ENCODE peak calls at places on chromosomes 7 and 10, in five cellular contexts. One of them, this sample, is unnamed.

GRCh38 chr10:97911217-97911616 is 61.6 kb downstream of the GOLGA7B start:
- DNase-seq in transverse colon: no peak
- DNase-seq in ascending aorta: no peak
- DNase-seq in pancreas: no peak
- DNase-seq in right atrium auricular region: no peak
- DNase-seq in this sample: no peak

GRCh38 chr10:99682752-99683151 is 23.4 kb downstream of the ENTPD7 start:
- DNase-seq in transverse colon: no peak
- DNase-seq in ascending aorta: no peak
- DNase-seq in pancreas: no peak
- DNase-seq in right atrium auricular region: no peak
- DNase-seq in this sample: no peak

GRCh38 chr10:13795653-13796555 is 209.1 kb downstream of the PRPF18 start:
- DNase-seq in transverse colon: no peak
- DNase-seq in ascending aorta: no peak
- DNase-seq in pancreas: no peak
- DNase-seq in right atrium auricular region: no peak
- DNase-seq in this sample: no peak

GRCh38 chr7:80224416-80224815 is 89.8 kb downstream of the GNAI1 start:
- DNase-seq in transverse colon: no peak
- DNase-seq in ascending aorta: no peak
- DNase-seq in pancreas: no peak
- DNase-seq in right atrium auricular region: no peak
- DNase-seq in this sample: no peak

GRCh38 chr7:30789334-30789711 is 18.1 kb downstream of the MINDY4 start:
- DNase-seq in transverse colon: no peak
- DNase-seq in ascending aorta: peak; percentile 54
- DNase-seq in pancreas: no peak
- DNase-seq in right atrium auricular region: peak; percentile 77
- DNase-seq in this sample: no peak

GRCh38 chr10:82558208-82558607 is 683.2 kb downstream of the NRG3 start:
- DNase-seq in transverse colon: no peak
- DNase-seq in ascending aorta: no peak
- DNase-seq in pancreas: no peak
- DNase-seq in right atrium auricular region: no peak
- DNase-seq in this sample: no peak

GRCh38 chr7:28157311-28157710 is 23.3 kb downstream of the JAZF1 start:
- DNase-seq in transverse colon: no peak
- DNase-seq in ascending aorta: no peak
- DNase-seq in pancreas: no peak
- DNase-seq in right atrium auricular region: no peak
- DNase-seq in this sample: no peak

GRCh38 chr10:110775022-110775379 is 96.7 kb upstream of the PDCD4 start:
- DNase-seq in transverse colon: no peak
- DNase-seq in ascending aorta: no peak
- DNase-seq in pancreas: no peak
- DNase-seq in right atrium auricular region: no peak
- DNase-seq in this sample: no peak

GRCh38 chr10:104246981-104247380 is 7.7 kb upstream of the GSTO1 start:
- DNase-seq in transverse colon: no peak
- DNase-seq in ascending aorta: no peak
- DNase-seq in pancreas: no peak
- DNase-seq in right atrium auricular region: no peak
- DNase-seq in this sample: no peak

GRCh38 chr10:7306147-7306546 is 104.7 kb downstream of the SFMBT2 start:
- DNase-seq in transverse colon: no peak
- DNase-seq in ascending aorta: no peak
- DNase-seq in pancreas: no peak
- DNase-seq in right atrium auricular region: no peak
- DNase-seq in this sample: no peak

GRCh38 chr7:98210513-98211220 is 572 bp upstream of the BHLHA15 start:
- DNase-seq in transverse colon: peak; percentile 24
- DNase-seq in ascending aorta: no peak
- DNase-seq in pancreas: peak; percentile 62
- DNase-seq in right atrium auricular region: no peak
- DNase-seq in this sample: no peak

GRCh38 chr10:74923556-74923955 is 97.2 kb downstream of the KAT6B start:
- DNase-seq in transverse colon: no peak
- DNase-seq in ascending aorta: no peak
- DNase-seq in pancreas: no peak
- DNase-seq in right atrium auricular region: no peak
- DNase-seq in this sample: no peak

DNA sequence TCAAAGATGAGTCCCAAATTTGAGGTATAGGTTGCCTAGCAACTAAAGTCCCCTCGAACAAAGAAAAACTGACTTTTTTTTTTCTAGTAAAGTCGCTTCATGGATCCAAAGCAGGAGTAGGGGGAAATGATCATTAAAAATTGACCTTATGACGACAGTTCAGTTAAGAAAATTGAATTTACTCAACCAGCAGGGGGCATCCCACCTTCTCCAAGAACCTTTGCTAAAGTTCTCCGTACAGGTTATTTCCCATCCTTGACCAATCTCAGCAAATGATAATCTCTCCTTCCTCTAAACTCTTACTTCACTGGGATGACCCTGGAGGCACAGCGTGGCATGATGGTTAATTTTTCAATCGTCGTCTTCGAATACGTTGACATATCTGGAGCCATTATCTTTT is 228.3 kb downstream of the CALN1 start:
- DNase-seq in transverse colon: no peak
- DNase-seq in ascending aorta: no peak
- DNase-seq in pancreas: no peak
- DNase-seq in right atrium auricular region: no peak
- DNase-seq in this sample: no peak
- TF ChIP-seq CTCF in transverse colon: no peak
- TF ChIP-seq CTCF in ascending aorta: no peak
- TF ChIP-seq CTCF in pancreas: no peak
- TF ChIP-seq CTCF in right atrium auricular region: no peak
- TF ChIP-seq CTCF in this sample: peak; percentile 21

DNA sequence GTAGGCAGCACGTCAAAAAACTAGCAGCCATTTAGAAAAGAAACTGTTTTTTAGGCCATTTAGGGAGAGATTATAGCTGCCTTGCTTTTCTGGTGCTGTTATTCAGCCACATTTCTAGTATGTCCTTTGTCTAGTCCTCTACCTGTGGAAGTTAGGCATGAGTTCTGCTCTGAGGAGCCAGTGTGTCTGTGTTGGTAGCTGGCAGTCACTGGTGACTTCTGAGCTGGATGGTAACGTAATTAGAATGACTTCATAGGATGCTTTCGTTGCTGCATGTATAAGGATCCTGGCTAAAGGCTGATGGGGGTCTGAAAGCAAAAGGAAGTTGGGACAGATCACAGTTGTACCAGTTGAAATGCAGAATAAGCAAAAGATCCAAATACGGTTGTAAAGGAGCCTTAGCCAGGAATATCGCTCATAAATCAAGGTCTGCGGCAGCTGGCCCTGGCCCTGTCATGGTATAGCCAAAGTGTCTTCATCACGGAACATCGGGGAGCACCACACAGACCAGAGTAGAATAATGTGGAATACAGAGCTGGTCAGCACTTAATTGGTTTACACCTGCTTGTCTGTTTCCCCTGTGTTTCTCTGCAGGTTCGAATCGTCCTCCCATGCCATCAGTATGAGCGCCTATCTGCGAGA is 226.7 kb downstream of the EXOC4 start:
- DNase-seq in transverse colon: no peak
- DNase-seq in ascending aorta: no peak
- DNase-seq in pancreas: no peak
- DNase-seq in right atrium auricular region: no peak
- DNase-seq in this sample: no peak
- H3K4me3 ChIP-seq in transverse colon: no peak overlapping the region
- H3K4me3 ChIP-seq in ascending aorta: no peak overlapping the region
- H3K4me3 ChIP-seq in pancreas: no peak overlapping the region
- H3K4me3 ChIP-seq in right atrium auricular region: no peak overlapping the region
- H3K4me3 ChIP-seq in this sample: no peak overlapping the region

DNA sequence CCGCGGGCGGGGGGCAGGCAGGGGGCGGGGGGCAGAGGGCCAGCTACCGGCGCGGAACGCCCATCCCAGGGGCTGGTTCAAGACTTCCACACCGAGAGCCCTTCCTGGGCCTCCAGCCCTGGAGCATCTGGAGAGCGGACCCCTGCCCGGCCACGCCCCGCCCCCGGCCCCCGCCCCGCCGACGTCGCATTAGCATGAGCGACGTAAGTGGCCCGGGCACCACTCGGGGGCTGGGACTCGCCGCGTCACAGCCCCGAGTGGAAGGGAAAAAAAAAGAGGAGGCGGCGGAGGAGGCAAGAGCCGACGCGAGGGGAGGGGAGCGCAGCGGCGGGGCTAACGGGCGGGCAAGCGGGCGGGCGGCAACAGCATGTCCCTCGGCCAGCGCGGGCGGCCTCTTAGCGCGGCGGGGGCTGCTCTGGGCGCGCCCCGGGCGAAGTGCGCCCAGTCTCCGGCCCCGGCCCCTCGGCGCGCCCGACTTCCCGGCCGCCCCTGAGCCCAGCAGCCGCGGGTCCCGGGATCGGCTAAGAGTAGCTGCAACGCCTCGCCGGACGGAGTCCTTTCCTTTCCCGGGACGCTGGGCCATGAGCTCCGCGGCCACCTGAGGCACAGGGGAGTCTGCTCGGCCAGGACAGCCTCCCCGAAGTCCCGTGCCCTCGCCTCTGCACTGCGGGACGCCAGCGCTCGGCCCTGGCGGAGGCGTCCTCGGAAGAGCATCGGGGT is at the start of gene SLC18A3:
- DNase-seq in transverse colon: no peak
- DNase-seq in ascending aorta: no peak
- DNase-seq in pancreas: no peak
- DNase-seq in right atrium auricular region: no peak
- DNase-seq in this sample: no peak
- H3K27me3 ChIP-seq in transverse colon: peaks cover 88% of the 10 kb centered on the region
- H3K27me3 ChIP-seq in ascending aorta: peaks cover 20% of the 10 kb centered on the region
- H3K27me3 ChIP-seq in pancreas: peaks cover 3% of the 10 kb centered on the region
- H3K27me3 ChIP-seq in right atrium auricular region: peaks cover 56% of the 10 kb centered on the region
- H3K27me3 ChIP-seq in this sample: peaks cover 49% of the 10 kb centered on the region

GRCh38 chr7:43479543-43479942 is 103.4 kb upstream of the STK17A start:
- DNase-seq in transverse colon: no peak
- DNase-seq in ascending aorta: no peak
- DNase-seq in pancreas: no peak
- DNase-seq in right atrium auricular region: no peak
- DNase-seq in this sample: no peak

GRCh38 chr7:43475983-43476382 is 106.9 kb upstream of the STK17A start:
- DNase-seq in transverse colon: no peak
- DNase-seq in ascending aorta: no peak
- DNase-seq in pancreas: no peak
- DNase-seq in right atrium auricular region: no peak
- DNase-seq in this sample: no peak

GRCh38 chr7:43480581-43480980 is 102.3 kb upstream of the STK17A start:
- DNase-seq in transverse colon: no peak
- DNase-seq in ascending aorta: no peak
- DNase-seq in pancreas: no peak
- DNase-seq in right atrium auricular region: no peak
- DNase-seq in this sample: no peak

GRCh38 chr7:43481905-43482678 is 100.8 kb upstream of the STK17A start:
- DNase-seq in transverse colon: no peak
- DNase-seq in ascending aorta: no peak
- DNase-seq in pancreas: no peak
- DNase-seq in right atrium auricular region: no peak
- DNase-seq in this sample: no peak

DNA sequence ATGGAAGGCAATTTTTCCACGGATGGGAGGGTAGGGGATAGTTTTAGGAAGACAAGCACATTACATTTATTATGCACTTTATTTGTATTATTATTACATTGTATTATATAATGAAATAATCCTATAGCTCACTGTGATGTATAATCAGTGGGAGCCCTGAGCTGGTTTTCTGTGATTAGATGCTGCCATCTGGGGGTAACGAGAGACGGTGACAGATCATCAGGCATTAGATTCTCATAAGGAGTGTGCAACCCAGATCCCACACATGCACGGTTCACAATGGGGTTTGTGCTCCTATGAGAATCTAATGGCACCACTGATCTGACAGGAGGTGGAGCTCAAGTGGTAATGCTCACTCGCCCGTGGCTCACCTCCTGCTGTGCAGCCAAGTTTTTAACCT is 103.9 kb upstream of the STK17A start:
- DNase-seq in transverse colon: no peak
- DNase-seq in ascending aorta: no peak
- DNase-seq in pancreas: no peak
- DNase-seq in right atrium auricular region: no peak
- DNase-seq in this sample: no peak
- TF ChIP-seq CTCF in transverse colon: no peak
- TF ChIP-seq CTCF in ascending aorta: no peak
- TF ChIP-seq CTCF in pancreas: no peak
- TF ChIP-seq CTCF in right atrium auricular region: no peak
- TF ChIP-seq CTCF in this sample: no peak

DNA sequence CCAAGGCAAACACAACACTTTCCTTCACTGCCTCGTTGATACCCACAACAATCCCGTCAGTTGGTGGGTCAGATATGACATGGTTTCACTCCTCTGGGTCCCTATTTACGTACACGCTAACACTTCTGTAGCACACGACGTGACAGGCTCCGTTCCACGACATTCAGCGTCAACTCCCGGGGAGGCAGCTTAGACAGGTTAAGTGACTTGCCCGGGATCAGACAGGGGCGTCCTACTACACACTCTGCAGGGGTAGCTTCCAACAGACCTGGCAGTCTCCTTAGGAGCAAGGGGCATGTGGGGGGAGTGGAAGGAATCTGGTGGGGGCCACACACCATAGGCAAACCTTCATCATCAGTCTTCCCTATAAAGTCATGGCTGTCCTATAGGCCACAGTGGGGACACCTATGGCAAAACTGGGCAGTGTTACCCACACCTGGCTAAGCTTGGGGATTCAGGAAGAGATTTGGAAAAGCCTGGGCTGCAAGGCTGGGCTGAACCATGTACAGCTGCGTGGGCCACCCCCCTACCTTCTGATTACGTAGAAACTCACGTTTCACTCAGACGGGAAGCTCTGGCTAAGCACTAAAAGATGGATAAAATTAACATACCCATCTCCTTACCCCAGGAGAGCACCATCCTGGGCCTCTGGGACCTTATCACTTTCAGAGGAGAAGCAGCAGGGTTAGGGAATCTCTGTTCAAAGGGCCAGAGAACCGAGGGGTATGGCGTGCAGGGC is 2.0 kb downstream of the TYSND1 start:
- DNase-seq in transverse colon: no peak
- DNase-seq in ascending aorta: no peak
- DNase-seq in pancreas: no peak
- DNase-seq in right atrium auricular region: no peak
- DNase-seq in this sample: no peak
- H3K4me3 ChIP-seq in transverse colon: no peak overlapping the region
- H3K4me3 ChIP-seq in ascending aorta: peak overlapping the region; percentile 95
- H3K4me3 ChIP-seq in pancreas: peak overlapping the region; percentile 94
- H3K4me3 ChIP-seq in right atrium auricular region: peak overlapping the region; percentile 73
- H3K4me3 ChIP-seq in this sample: no peak overlapping the region

This sample was measured in heart left ventricle.